ENCODE peak calls at places on chromosomes 3 and 15, in seven cellular contexts. M, N, R, B, C, T and W are unnamed samples.
A peak's percentile ranks its signal among the peaks of the same experiment; 100 is the strongest.

GRCh38 chr3:39329493-39329892 is at the start of gene CCR8:
- DNase-seq in M (no peak), N (no peak), R (no peak), B (no peak), C (no peak), T (no peak), W (no peak)

GRCh38 chr3:127734181-127734720 is 61.5 kb downstream of the ABTB1 start:
- DNase-seq in M (no peak), N (no peak), R (no peak), B (no peak), C (no peak), T (no peak), W (no peak)

GRCh38 chr3:70386043-70386442 is 73.6 kb upstream of the MDFIC2 start:
- DNase-seq in M (no peak), N (no peak), R (no peak), B (no peak), C (no peak), T (no peak), W (no peak)

GRCh38 chr3:87626471-87626995 is 350.1 kb upstream of the POU1F1 start:
- DNase-seq in M (no peak), N (no peak), R (no peak), B (peak; percentile 68), C (no peak), T (no peak), W (no peak)

GRCh38 chr15:80031841-80032240 is 27.6 kb upstream of the ZFAND6 start:
- DNase-seq in M (no peak), N (no peak), R (no peak), B (no peak), C (no peak), T (peak; percentile 43), W (no peak)

GRCh38 chr3:164458986-164459385 is 619.3 kb downstream of the SI start:
- DNase-seq in M (no peak), N (no peak), R (no peak), B (peak; percentile 86), C (peak; percentile 78), T (no peak), W (peak; percentile 82)

GRCh38 chr3:188185717-188186236 is 31.8 kb downstream of the LPP start:
- DNase-seq in M (no peak), N (peak; percentile 44), R (no peak), B (no peak), C (no peak), T (no peak), W (peak; percentile 43)

GRCh38 chr15:40313531-40314398 is 6.0 kb upstream of the PLCB2 start:
- DNase-seq in M (no peak), N (peak; percentile 15), R (no peak), B (no peak), C (peak; percentile 32), T (no peak), W (peak; percentile 34)

GRCh38 chr15:47358876-47359275 is 358.4 kb upstream of the SEMA6D start:
- DNase-seq in M (no peak), N (no peak), R (no peak), B (no peak), C (no peak), T (no peak), W (no peak)

GRCh38 chr3:149572796-149573414 is 84.9 kb downstream of the WWTR1 start:
- DNase-seq in M (no peak), N (peak; percentile 65), R (no peak), B (peak; percentile 85), C (peak; percentile 74), T (no peak), W (peak; percentile 72)

GRCh38 chr3:161915283-161915682 is 418.7 kb downstream of the OTOL1 start:
- DNase-seq in M (no peak), N (no peak), R (no peak), B (no peak), C (no peak), T (peak; percentile 36), W (no peak)

GRCh38 chr3:63644212-63644777 is 8.2 kb upstream of the SNTN start:
- DNase-seq in M (no peak), N (no peak), R (no peak), B (no peak), C (no peak), T (no peak), W (no peak)

GRCh38 chr3:130671545-130671944 is 75.1 kb downstream of the PIK3R4 start:
- DNase-seq in M (no peak), N (no peak), R (no peak), B (no peak), C (no peak), T (no peak), W (no peak)

GRCh38 chr15:40103124-40103858 is 5.4 kb downstream of the BMF start:
- DNase-seq in M (no peak), N (peak; percentile 48), R (no peak), B (peak; percentile 53), C (peak; percentile 88), T (no peak), W (peak; percentile 94)

GRCh38 chr15:51322622-51323296 is 15.6 kb downstream of the CYP19A1 start:
- DNase-seq in M (no peak), N (no peak), R (no peak), B (peak; percentile 64), C (peak; percentile 16), T (no peak), W (peak; percentile 67)

GRCh38 chr3:65992106-65992505 is 46.6 kb downstream of the MAGI1 start:
- DNase-seq in M (no peak), N (no peak), R (no peak), B (peak; percentile 52), C (no peak), T (no peak), W (no peak)

GRCh38 chr3:50913279-50913678 is 238.6 kb downstream of the DOCK3 start:
- DNase-seq in M (no peak), N (no peak), R (no peak), B (no peak), C (no peak), T (no peak), W (no peak)

GRCh38 chr3:184133840-184134745 is 1.1 kb upstream of the EIF2B5 start:
- DNase-seq in M (no peak), N (peak; percentile 81), R (peak; percentile 52), B (peak; percentile 83), C (peak; percentile 77), T (peak; percentile 85), W (peak; percentile 87)

GRCh38 chr3:18597919-18598318 is 172.8 kb upstream of the SATB1 start:
- DNase-seq in M (no peak), N (no peak), R (no peak), B (no peak), C (no peak), T (no peak), W (no peak)

GRCh38 chr15:25783607-25784131 is 79.5 kb downstream of the ATP10A start:
- DNase-seq in M (no peak), N (peak; percentile 28), R (no peak), B (peak; percentile 58), C (peak; percentile 70), T (no peak), W (peak; percentile 33)

GRCh38 chr3:171055336-171056178 is 29.0 kb upstream of the SLC2A2 start:
- DNase-seq in M (no peak), N (peak; percentile 48), R (no peak), B (peak; percentile 79), C (peak; percentile 36), T (no peak), W (peak; percentile 45)

GRCh38 chr15:70853855-70854668 is at the start of gene LARP6:
- DNase-seq in M (no peak), N (no peak), R (no peak), B (peak; percentile 29), C (peak; percentile 53), T (peak; percentile 10), W (peak; percentile 81)

GRCh38 chr15:78003539-78004008 is 73.9 kb downstream of the TBC1D2B start:
- DNase-seq in M (no peak), N (no peak), R (no peak), B (no peak), C (no peak), T (no peak), W (no peak)

GRCh38 chr15:64686130-64686735 is 89.2 kb downstream of the RBPMS2 start:
- DNase-seq in M (no peak), N (peak; percentile 61), R (no peak), B (peak; percentile 73), C (peak; percentile 56), T (peak; percentile 52), W (peak; percentile 85)

GRCh38 chr3:30059240-30059639 is 547.2 kb upstream of the TGFBR2 start:
- DNase-seq in M (no peak), N (no peak), R (no peak), B (no peak), C (no peak), T (no peak), W (no peak)

GRCh38 chr3:21326704-21327103 is 424.3 kb downstream of the ZNF385D start:
- DNase-seq in M (no peak), N (peak; percentile 57), R (no peak), B (peak; percentile 65), C (peak; percentile 54), T (no peak), W (peak; percentile 86)

GRCh38 chr3:31713820-31714511 is 181.2 kb downstream of the STT3B start:
- DNase-seq in M (no peak), N (no peak), R (no peak), B (no peak), C (no peak), T (no peak), W (no peak)

GRCh38 chr3:62587169-62587568 is 213.8 kb upstream of the FEZF2 start:
- DNase-seq in M (no peak), N (no peak), R (no peak), B (peak; percentile 89), C (no peak), T (no peak), W (no peak)